ENCODE peak calls at places on chromosomes 11 and 22, in ten cellular contexts. K is pancreas, X is fibroblast of pulmonary artery, T is heart left ventricle, F is cardiac fibroblast, O is A549, Q is breast epithelium, S is vagina, J is stomach, G is uterus. R is an unnamed sample.

GRCh38 chr11:23112390-23112789 is 252.1 kb upstream of the CCDC179 start:
- DNase-seq in G (no peak), Q (no peak), T (no peak), O (no peak), K (no peak), S (no peak), J (no peak), F (no peak), X (no peak), R (no peak)

GRCh38 chr11:58907780-58908179 is 31.5 kb upstream of the GLYATL1 start:
- DNase-seq in J (no peak), K (no peak), S (no peak), Q (no peak), T (no peak), F (no peak), G (no peak), O (no peak), X (no peak), R (no peak)

GRCh38 chr11:44011797-44012196 is 36.0 kb upstream of the ACCSL start:
- DNase-seq in X (peak), G (no peak), O (no peak), J (no peak), T (peak), K (no peak), Q (no peak), F (no peak), S (peak), R (no peak)

GRCh38 chr11:10623797-10624761 is 55.6 kb upstream of the LYVE1 start:
- DNase-seq in X (peak), Q (no peak), T (no peak), G (no peak), O (peak), F (peak), S (no peak), K (no peak), J (no peak), R (no peak)

GRCh38 chr11:105181100-105181499 is 41.5 kb upstream of the CARD18 start:
- DNase-seq in O (no peak), X (peak), Q (no peak), G (no peak), S (no peak), K (no peak), T (no peak), F (peak), J (no peak), R (no peak)

GRCh38 chr11:86809561-86809960 is 9.2 kb downstream of the PRSS23 start:
- DNase-seq in G (no peak), S (no peak), F (peak), T (no peak), J (no peak), O (no peak), X (peak), K (no peak), Q (no peak), R (no peak)

GRCh38 chr11:38182126-38182907 is 1584.3 kb upstream of the RAG2 start:
- DNase-seq in J (no peak), S (no peak), G (no peak), F (peak), O (no peak), X (peak), T (no peak), Q (no peak), K (no peak), R (no peak)

GRCh38 chr11:47955356-47955755 is 25.0 kb upstream of the PTPRJ start:
- DNase-seq in K (no peak), O (no peak), F (no peak), T (no peak), J (no peak), Q (no peak), X (no peak), G (no peak), S (no peak), R (no peak)

GRCh38 chr11:29616611-29617010 is 400.2 kb downstream of the KCNA4 start:
- DNase-seq in O (no peak), Q (no peak), F (peak), S (no peak), J (no peak), K (no peak), G (no peak), T (no peak), X (peak), R (no peak)

GRCh38 chr11:102853956-102854355 is 10.5 kb upstream of the MMP3 start:
- DNase-seq in K (no peak), X (no peak), T (no peak), Q (no peak), F (no peak), J (no peak), S (no peak), O (no peak), G (no peak), R (no peak)

GRCh38 chr11:102849319-102849718 is 5.9 kb upstream of the MMP3 start:
- DNase-seq in T (no peak), O (no peak), F (no peak), X (peak), S (no peak), Q (no peak), G (no peak), J (no peak), K (no peak), R (peak)

GRCh38 chr11:102850973-102851745 is 7.8 kb upstream of the MMP3 start:
- DNase-seq in X (peak), T (no peak), K (no peak), J (no peak), Q (no peak), F (peak), G (no peak), S (no peak), O (no peak), R (peak)

DNA sequence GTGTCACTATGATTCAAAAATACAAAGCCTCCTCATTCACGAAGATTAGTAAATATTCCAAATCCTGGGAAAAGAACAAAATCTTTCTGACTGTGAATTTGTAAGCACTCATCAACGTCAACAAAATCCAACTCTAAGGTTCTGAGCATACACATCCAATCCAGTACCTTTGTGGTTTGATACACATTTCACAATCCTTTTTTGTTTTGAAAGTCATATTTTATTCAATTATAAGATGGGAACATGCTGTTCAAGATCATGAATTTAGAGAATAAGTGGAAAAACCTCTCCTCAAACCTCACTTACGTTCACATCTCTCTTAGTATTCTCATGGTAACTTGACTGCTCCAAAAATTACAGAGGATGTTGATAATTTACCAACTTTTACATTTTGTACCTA is 9.6 kb upstream of the MMP3 start:
- DNase-seq in S (no peak), O (no peak), Q (no peak), T (no peak), K (no peak), J (no peak), X (no peak), G (no peak), F (no peak), R (no peak)
- H3K4me3 ChIP-seq in S (no peak), O (no peak), Q (no peak), T (no peak), K (no peak), J (no peak), X (no peak), G (no peak), F (no peak), R (no peak)

GRCh38 chr11:68721075-68721474 is 30.2 kb downstream of the TESMIN start:
- DNase-seq in G (no peak), J (no peak), O (no peak), F (no peak), Q (no peak), T (no peak), X (no peak), K (no peak), S (no peak), R (no peak)
- H3K4me3 ChIP-seq in G (no peak), J (no peak), O (no peak), F (no peak), Q (no peak), T (no peak), X (no peak), K (no peak), S (no peak), R (no peak)

DNA sequence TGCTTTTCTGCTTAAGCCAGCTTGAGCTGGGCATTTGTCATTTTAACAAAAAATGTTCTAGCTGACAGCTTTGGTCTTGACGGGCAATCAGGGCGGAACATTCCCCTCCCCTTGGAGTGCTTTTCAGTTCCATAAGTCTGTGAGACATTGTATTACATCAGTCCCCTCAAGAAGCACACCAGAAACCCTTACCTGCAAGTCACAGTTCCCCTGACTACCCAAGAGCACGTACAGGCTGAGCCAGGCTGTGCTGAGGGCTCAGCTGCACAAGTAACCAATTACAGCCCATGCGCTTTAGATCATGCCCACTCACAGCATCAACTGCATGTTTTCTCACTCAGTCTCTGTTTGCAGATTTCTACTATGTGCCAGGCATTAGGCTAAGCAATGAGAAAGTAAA is 19.1 kb downstream of the HIRA start:
- DNase-seq in S (no peak), T (no peak), G (no peak), F (no peak), K (no peak), O (no peak), Q (no peak), X (no peak), J (no peak), R (no peak)
- H3K4me3 ChIP-seq in S (no peak), T (no peak), G (no peak), F (no peak), K (no peak), O (no peak), Q (no peak), X (no peak), J (no peak), R (no peak)

GRCh38 chr11:128831781-128832497 is 35.2 kb downstream of the KCNJ1 start:
- DNase-seq in T (no peak), S (no peak), X (no peak), J (no peak), O (no peak), F (no peak), G (no peak), K (no peak), Q (no peak), R (no peak)

GRCh38 chr11:128827494-128827893 is 39.6 kb downstream of the KCNJ1 start:
- DNase-seq in S (no peak), O (no peak), T (no peak), F (no peak), J (no peak), Q (no peak), G (no peak), X (no peak), K (no peak), R (no peak)

GRCh38 chr11:128830836-128831780 is 36.0 kb downstream of the KCNJ1 start:
- DNase-seq in Q (peak), F (peak), X (peak), K (peak), J (peak), S (no peak), T (peak), O (peak), G (peak), R (peak)

GRCh38 chr11:128828350-128828749 is 38.7 kb downstream of the KCNJ1 start:
- DNase-seq in S (no peak), X (no peak), O (no peak), J (no peak), G (no peak), Q (no peak), K (no peak), F (no peak), T (no peak), R (no peak)

DNA sequence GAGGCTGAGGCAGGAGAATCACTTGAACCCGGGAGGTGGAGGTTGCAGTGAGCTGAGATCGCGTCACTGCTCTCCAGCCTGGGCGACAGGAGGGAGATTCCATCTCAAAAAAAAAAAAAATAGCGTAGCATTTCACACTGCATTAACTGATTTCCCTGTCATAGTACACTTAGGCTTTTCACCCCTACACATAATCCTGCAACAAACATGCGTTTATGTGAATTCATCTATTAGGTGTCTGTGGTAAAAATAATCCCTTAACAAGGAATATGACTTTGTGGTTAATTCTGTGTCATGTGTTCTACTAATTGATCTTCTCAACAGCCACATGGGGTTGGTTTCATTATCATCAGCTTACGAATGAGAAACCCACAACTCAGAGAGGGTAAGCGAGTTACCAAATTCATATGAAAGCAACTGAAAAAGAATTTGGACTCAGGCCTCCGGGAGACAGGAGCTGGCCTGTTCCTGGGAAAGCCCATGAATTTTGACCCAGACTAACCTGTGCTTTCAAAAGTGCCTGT is 36.7 kb downstream of the KCNJ1 start:
- DNase-seq in F (no peak), K (no peak), O (no peak), T (no peak), G (no peak), X (no peak), Q (no peak), S (no peak), J (no peak), R (no peak)
- H3K4me3 ChIP-seq in F (no peak), K (no peak), O (no peak), T (no peak), G (no peak), X (no peak), Q (no peak), S (no peak), J (no peak), R (no peak)

DNA sequence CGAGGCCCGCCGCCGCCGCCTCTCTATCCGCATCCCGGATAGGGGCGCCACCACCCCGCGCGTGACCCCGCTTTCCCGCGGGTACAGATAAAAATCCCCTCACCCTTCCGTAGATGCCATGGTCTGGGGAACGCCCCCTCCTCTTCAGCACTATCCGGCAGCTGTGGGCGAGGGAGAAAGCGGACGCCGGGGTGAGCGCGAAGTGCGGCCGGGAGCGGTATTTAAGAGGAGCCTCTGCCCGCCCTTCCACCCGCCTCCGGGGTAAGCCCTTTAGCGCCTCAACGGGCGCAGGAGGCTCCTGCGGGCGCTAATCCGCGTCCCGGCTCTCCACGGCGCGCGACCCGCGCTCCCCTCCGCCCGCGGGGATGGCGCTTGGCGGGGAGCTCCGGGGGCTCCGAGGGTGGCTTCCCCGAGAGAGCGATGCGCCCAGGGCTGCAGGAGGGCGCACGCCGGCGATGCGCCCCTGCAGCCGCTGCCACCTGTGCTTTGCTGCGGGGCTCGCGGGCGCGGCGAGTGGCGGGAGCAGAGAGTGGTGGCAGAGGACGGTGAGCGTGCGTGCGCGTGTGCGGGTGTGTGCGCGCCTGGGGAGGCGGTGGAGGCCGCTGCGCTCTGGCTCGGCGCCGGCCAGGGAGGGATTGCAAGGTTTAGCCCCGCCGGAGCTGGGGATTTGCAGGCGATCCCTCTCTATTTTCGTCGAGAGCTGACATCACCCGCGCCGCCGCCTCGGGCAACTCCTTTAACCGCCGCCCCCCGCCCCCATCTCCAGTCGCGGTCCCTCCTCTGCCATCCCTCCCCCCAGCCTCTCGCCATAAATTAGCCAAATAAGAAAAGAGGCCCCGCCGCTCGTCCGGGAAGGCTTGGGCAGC is at the start of gene SLC1A2:
- DNase-seq in F (peak), Q (no peak), X (peak), K (no peak), G (peak), O (peak), S (no peak), J (no peak), T (peak), R (no peak)
- H3K4me3 ChIP-seq in F (peak), Q (peak), X (peak), K (peak), G (peak), O (peak), S (peak), J (peak), T (peak), R (peak)

GRCh38 chr22:36898690-36899089 is 14.7 kb upstream of the CSF2RB start:
- DNase-seq in T (no peak), X (no peak), G (no peak), S (no peak), J (no peak), K (no peak), Q (no peak), F (no peak), O (no peak), R (no peak)

GRCh38 chr22:36899498-36899897 is 13.9 kb upstream of the CSF2RB start:
- DNase-seq in F (no peak), S (no peak), T (no peak), O (no peak), J (no peak), X (no peak), G (no peak), K (no peak), Q (no peak), R (no peak)

GRCh38 chr22:36900225-36900624 is 13.2 kb upstream of the CSF2RB start:
- DNase-seq in K (no peak), X (no peak), S (no peak), T (no peak), G (no peak), Q (no peak), J (no peak), F (no peak), O (no peak), R (no peak)

GRCh38 chr22:36900880-36901279 is 12.5 kb upstream of the CSF2RB start:
- DNase-seq in S (no peak), J (no peak), F (peak), X (peak), K (no peak), G (no peak), T (no peak), O (no peak), Q (no peak), R (no peak)

GRCh38 chr22:36897611-36898010 is 15.8 kb upstream of the CSF2RB start:
- DNase-seq in S (no peak), K (no peak), T (no peak), J (no peak), G (no peak), X (no peak), Q (no peak), O (no peak), F (no peak), R (no peak)
- H3K4me3 ChIP-seq in S (no peak), K (no peak), T (no peak), J (no peak), G (no peak), X (no peak), Q (no peak), O (no peak), F (no peak), R (no peak)

GRCh38 chr11:129657866-129658557 is 157.6 kb upstream of the TMEM45B start:
- DNase-seq in G (no peak), F (no peak), O (no peak), X (no peak), K (no peak), J (no peak), T (no peak), S (no peak), Q (no peak), R (no peak)
- H3K4me3 ChIP-seq in G (no peak), F (no peak), O (no peak), X (no peak), K (no peak), J (no peak), T (no peak), S (no peak), Q (no peak), R (no peak)

GRCh38 chr11:119028346-119029068 is 2.2 kb downstream of the SLC37A4 start:
- DNase-seq in F (no peak), T (no peak), X (no peak), J (no peak), G (no peak), K (no peak), S (no peak), Q (no peak), O (no peak), R (no peak)

GRCh38 chr11:119029340-119030028 is 1.2 kb downstream of the SLC37A4 start:
- DNase-seq in G (no peak), Q (no peak), K (peak), J (peak), O (no peak), T (no peak), S (no peak), F (no peak), X (no peak), R (no peak)

GRCh38 chr11:119027561-119028345 is 2.9 kb downstream of the SLC37A4 start:
- DNase-seq in K (no peak), S (no peak), G (no peak), Q (no peak), F (no peak), J (no peak), X (no peak), T (no peak), O (no peak), R (no peak)

GRCh38 chr11:119030029-119030328 is 698 bp downstream of the SLC37A4 start:
- DNase-seq in S (no peak), K (peak), F (no peak), O (no peak), G (no peak), X (no peak), Q (no peak), J (no peak), T (no peak), R (no peak)

DNA sequence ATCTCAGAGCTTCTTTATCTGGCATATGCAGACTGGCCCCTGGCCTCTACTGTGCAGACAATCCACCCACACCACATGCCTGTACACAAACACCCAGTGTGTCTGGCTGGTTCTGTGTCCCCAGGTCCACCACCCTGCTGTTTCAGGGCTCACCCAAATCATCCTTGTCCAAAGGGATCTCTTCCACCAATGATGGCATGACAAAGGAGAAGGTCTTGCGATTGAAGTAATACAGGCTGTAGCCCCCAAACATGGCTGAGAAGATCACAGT is 1.7 kb downstream of the SLC37A4 start:
- DNase-seq in T (no peak), J (no peak), O (no peak), K (no peak), G (no peak), Q (no peak), F (no peak), S (no peak), X (no peak), R (no peak)
- H3K4me3 ChIP-seq in T (no peak), J (peak), O (no peak), K (peak), G (no peak), Q (peak), F (no peak), S (no peak), X (no peak), R (no peak)

DNA sequence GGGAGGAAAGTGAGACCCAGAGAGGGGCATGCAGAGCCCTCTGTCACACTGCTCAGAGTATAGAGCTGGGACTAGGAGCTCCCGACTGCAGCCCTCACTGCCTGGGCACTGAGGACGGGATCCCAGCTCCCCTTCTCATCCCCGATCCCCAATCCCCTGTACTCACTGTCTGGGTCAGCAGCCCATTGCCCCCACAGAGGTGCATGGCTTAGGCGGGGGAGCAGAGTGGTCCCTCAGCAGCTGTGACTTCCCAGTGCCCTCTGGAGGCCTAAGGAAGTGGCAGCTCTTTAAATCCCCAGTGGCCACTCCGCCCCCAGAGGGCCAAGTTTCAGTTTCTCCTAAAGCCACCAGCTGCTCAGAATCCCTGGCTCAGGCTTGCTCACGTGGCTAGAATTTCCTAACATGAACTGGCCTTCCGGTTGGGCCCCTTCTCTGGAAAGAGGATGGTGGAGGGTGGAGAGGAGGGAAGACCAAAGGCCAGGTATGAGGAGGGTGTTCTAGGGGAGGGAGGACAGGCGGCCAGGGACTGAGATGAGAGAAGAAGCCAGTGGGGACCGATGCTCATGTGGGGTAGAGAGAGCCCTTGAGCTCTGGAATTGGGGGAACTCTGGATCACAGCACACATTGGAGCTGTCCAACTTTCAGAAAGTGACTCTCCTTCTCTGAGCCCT is at the start of gene BATF2:
- DNase-seq in J (peak), S (no peak), F (peak), G (peak), K (peak), O (peak), X (peak), Q (peak), T (peak), R (peak)
- H3K4me3 ChIP-seq in J (peak), S (peak), F (peak), G (peak), K (peak), O (no peak), X (peak), Q (peak), T (peak), R (peak)